ENCODE peak calls at places on chromosomes 11 and 22, in seven cellular contexts. K, P, T, S, Y, D and R are unnamed samples.

GRCh38 chr11:79185351-79185750 is 255.5 kb downstream of the TENM4 start:
- DNase-seq in K (no peak), D (no peak), T (no peak), S (no peak), Y (no peak), P (no peak), R (no peak)

GRCh38 chr22:40624770-40625169 is 11.7 kb downstream of the MRTFA start:
- DNase-seq in K (no peak), D (no peak), T (no peak), Y (no peak), S (no peak), P (no peak), R (no peak)

GRCh38 chr22:45511847-45512261 is 9.2 kb downstream of the FBLN1 start:
- DNase-seq in K (no peak), P (no peak), D (no peak), Y (peak), S (peak), T (no peak), R (no peak)

GRCh38 chr11:69270929-69271328 is 23.0 kb upstream of the MYEOV start:
- DNase-seq in K (no peak), P (no peak), Y (no peak), D (no peak), S (no peak), T (no peak), R (no peak)

GRCh38 chr11:34379081-34379480 is 21.3 kb upstream of the ABTB2 start:
- DNase-seq in S (no peak), D (peak), K (no peak), T (no peak), P (no peak), Y (no peak), R (no peak)

GRCh38 chr11:117657801-117658200 is 139.2 kb downstream of the DSCAML1 start:
- DNase-seq in Y (no peak), D (no peak), K (no peak), T (no peak), P (peak), S (no peak), R (no peak)

GRCh38 chr22:19832476-19833108 is 22.1 kb downstream of the GNB1L start:
- DNase-seq in D (no peak), Y (no peak), P (no peak), K (no peak), S (no peak), T (no peak), R (no peak)

GRCh38 chr11:76185931-76186401 is 20.3 kb downstream of the WNT11 start:
- DNase-seq in Y (no peak), P (no peak), D (no peak), T (no peak), S (peak), K (no peak), R (no peak)

GRCh38 chr11:123082977-123083376 is 21.0 kb upstream of the HSPA8 start:
- DNase-seq in K (no peak), P (no peak), D (no peak), T (no peak), S (no peak), Y (no peak), R (no peak)

GRCh38 chr11:130523166-130523565 is 74.7 kb downstream of the ADAMTS15 start:
- DNase-seq in T (no peak), D (no peak), S (no peak), Y (no peak), K (no peak), P (no peak), R (no peak)

GRCh38 chr11:2435288-2436012 is 8.9 kb downstream of the TRPM5 start:
- DNase-seq in T (no peak), P (no peak), D (no peak), S (no peak), Y (no peak), K (no peak), R (no peak)

GRCh38 chr11:61814958-61815789 is 1.6 kb downstream of the FADS1 start:
- DNase-seq in D (peak), Y (peak), T (peak), P (peak), K (peak), S (peak), R (peak)

GRCh38 chr11:75771646-75772410 is 3.2 kb downstream of the DGAT2 start:
- DNase-seq in K (no peak), P (no peak), S (no peak), T (no peak), Y (peak), D (peak), R (no peak)

GRCh38 chr11:119486691-119487259 is 63.8 kb upstream of the THY1 start:
- DNase-seq in T (no peak), D (no peak), Y (no peak), S (no peak), P (no peak), K (no peak), R (no peak)

GRCh38 chr11:112605093-112605666 is 344.5 kb upstream of the PLET1 start:
- DNase-seq in P (no peak), T (no peak), D (no peak), Y (no peak), S (no peak), K (no peak), R (no peak)

GRCh38 chr11:58507355-58507754 is 550 bp downstream of the OR5B21 start:
- DNase-seq in S (no peak), K (no peak), P (no peak), D (no peak), Y (no peak), T (no peak), R (no peak)

GRCh38 chr11:131579932-131580387 is 209.5 kb downstream of the NTM start:
- DNase-seq in K (no peak), Y (peak), P (peak), S (peak), T (no peak), D (no peak), R (peak)

GRCh38 chr22:36331912-36332622 is 55.7 kb downstream of the MYH9 start:
- DNase-seq in D (peak), Y (no peak), T (peak), S (peak), K (no peak), P (no peak), R (no peak)

GRCh38 chr11:47366020-47366490 is 12.3 kb downstream of the SPI1 start:
- DNase-seq in P (no peak), K (no peak), S (no peak), T (no peak), Y (no peak), D (no peak), R (no peak)

GRCh38 chr22:30299322-30299721 is 10.0 kb upstream of the CASTOR1 start:
- DNase-seq in T (no peak), P (no peak), S (no peak), Y (no peak), D (no peak), K (no peak), R (no peak)

GRCh38 chr11:61774441-61774840 is 18.0 kb downstream of the TMEM258 start:
- DNase-seq in Y (no peak), D (no peak), S (no peak), K (no peak), T (no peak), P (no peak), R (no peak)

GRCh38 chr22:43530864-43531201 is 119.0 kb downstream of the MPPED1 start:
- DNase-seq in P (no peak), D (no peak), K (no peak), Y (no peak), S (no peak), T (no peak), R (no peak)

GRCh38 chr11:48006301-48006992 is 26.1 kb downstream of the PTPRJ start:
- DNase-seq in K (no peak), D (no peak), S (no peak), P (no peak), T (no peak), Y (peak), R (no peak)

GRCh38 chr22:46043816-46044717 is 67.1 kb upstream of the WNT7B start:
- DNase-seq in K (no peak), D (no peak), T (peak), S (peak), P (no peak), Y (no peak), R (no peak)

GRCh38 chr11:103274025-103274424 is 164.8 kb downstream of the DYNC2H1 start:
- DNase-seq in P (no peak), T (no peak), D (no peak), Y (no peak), K (no peak), S (no peak), R (no peak)

GRCh38 chr11:127656266-127656879 is 655.8 kb upstream of the KIRREL3 start:
- DNase-seq in Y (no peak), K (no peak), P (no peak), S (no peak), D (no peak), T (no peak), R (peak)

GRCh38 chr11:92527467-92527866 is 302.8 kb downstream of the FAT3 start:
- DNase-seq in P (no peak), D (no peak), Y (peak), S (no peak), K (no peak), T (no peak), R (no peak)

GRCh38 chr11:3856856-3857553 is 1.5 kb downstream of the STIM1 start:
- DNase-seq in K (no peak), P (no peak), Y (no peak), S (no peak), T (no peak), D (no peak), R (no peak)

GRCh38 chr11:133107753-133108152 is 424.5 kb downstream of the OPCML start:
- DNase-seq in K (no peak), T (no peak), Y (no peak), P (no peak), D (no peak), S (no peak), R (no peak)

GRCh38 chr22:47124451-47124881 is 362.0 kb downstream of the TBC1D22A start:
- DNase-seq in T (no peak), D (no peak), K (no peak), P (no peak), Y (no peak), S (peak), R (no peak)

GRCh38 chr22:30506507-30506968 is 1.0 kb upstream of the SEC14L4 start:
- DNase-seq in K (no peak), S (no peak), P (no peak), Y (no peak), T (no peak), D (no peak), R (no peak)

GRCh38 chr11:45928535-45929215 is 6.2 kb downstream of the LARGE2 start:
- DNase-seq in S (no peak), Y (no peak), K (no peak), T (no peak), D (no peak), P (no peak), R (no peak)

GRCh38 chr11:33536178-33536577 is 164.4 kb downstream of the C11orf91 start:
- DNase-seq in D (no peak), T (no peak), S (no peak), K (no peak), P (no peak), Y (no peak), R (no peak)

GRCh38 chr11:88402192-88402715 is 64.7 kb upstream of the CTSC start:
- DNase-seq in P (no peak), K (no peak), S (no peak), T (no peak), D (no peak), Y (peak), R (no peak)

GRCh38 chr11:58316142-58316541 is 42.7 kb downstream of the OR5B17 start:
- DNase-seq in P (no peak), S (no peak), Y (peak), T (no peak), K (no peak), D (no peak), R (no peak)

GRCh38 chr11:69640995-69641581 is at the start of gene CCND1:
- DNase-seq in Y (peak), S (no peak), K (no peak), T (peak), P (no peak), D (peak), R (peak)

GRCh38 chr11:33347490-33348125 is 90.4 kb downstream of the HIPK3 start:
- DNase-seq in D (no peak), S (no peak), P (no peak), Y (no peak), T (no peak), K (no peak), R (no peak)

GRCh38 chr11:117734596-117734995 is 62.4 kb downstream of the DSCAML1 start:
- DNase-seq in D (no peak), S (no peak), Y (no peak), T (no peak), K (no peak), P (no peak), R (no peak)